ENCODE peak calls at places on chromosomes 1 and 21, in nine cellular contexts. G, Q, D, E, I, H, W, J and X are unnamed samples.

GRCh38 chr1:109757936-109758786 is 5.6 kb downstream of the EPS8L3 start:
- DNase-seq in G (no peak), Q (no peak), D (no peak), E (no peak), I (no peak), H (no peak), W (no peak), J (no peak), X (no peak)

GRCh38 chr1:244012232-244012631 is 38.9 kb upstream of the ZBTB18 start:
- DNase-seq in G (no peak), Q (no peak), D (peak; percentile 75), E (no peak), I (no peak), H (peak; percentile 71), W (no peak), J (peak; percentile 31), X (no peak)

GRCh38 chr1:225449261-225449660 is 21.4 kb upstream of the LBR start:
- DNase-seq in G (no peak), Q (no peak), D (no peak), E (peak; percentile 58), I (no peak), H (no peak), W (no peak), J (no peak), X (no peak)

GRCh38 chr21:32457360-32457840 is 44.9 kb downstream of the EVA1C start:
- DNase-seq in G (no peak), Q (no peak), D (peak; percentile 58), E (peak; percentile 72), I (no peak), H (no peak), W (no peak), J (no peak), X (no peak)

GRCh38 chr1:44829506-44830384 is 13.3 kb downstream of the PTCH2 start:
- DNase-seq in G (no peak), Q (no peak), D (no peak), E (no peak), I (no peak), H (no peak), W (no peak), J (no peak), X (no peak)

GRCh38 chr1:172070055-172070454 is 228.8 kb downstream of the DNM3 start:
- DNase-seq in G (no peak), Q (no peak), D (no peak), E (no peak), I (no peak), H (no peak), W (no peak), J (no peak), X (no peak)

GRCh38 chr1:61391730-61392129 is 309.4 kb downstream of the NFIA start:
- DNase-seq in G (no peak), Q (no peak), D (no peak), E (no peak), I (no peak), H (no peak), W (no peak), J (no peak), X (no peak)

GRCh38 chr1:216222302-216222701 is 200.9 kb downstream of the USH2A start:
- DNase-seq in G (peak; percentile 42), Q (no peak), D (no peak), E (no peak), I (no peak), H (no peak), W (no peak), J (no peak), X (no peak)

GRCh38 chr1:95118019-95118499 is 904 bp downstream of the TLCD4 start:
- DNase-seq in G (no peak), Q (no peak), D (no peak), E (no peak), I (no peak), H (peak; percentile 4), W (no peak), J (no peak), X (no peak)

GRCh38 chr1:200180821-200181220 is 153.3 kb downstream of the NR5A2 start:
- DNase-seq in G (peak; percentile 39), Q (no peak), D (peak; percentile 71), E (no peak), I (no peak), H (peak; percentile 38), W (peak; percentile 45), J (no peak), X (no peak)

GRCh38 chr1:23524716-23525401 is 6.2 kb downstream of the E2F2 start:
- DNase-seq in G (no peak), Q (peak; percentile 33), D (no peak), E (peak; percentile 65), I (no peak), H (no peak), W (no peak), J (peak; percentile 26), X (no peak)

GRCh38 chr21:43192501-43193081 is 23.8 kb downstream of the CRYAA start:
- DNase-seq in G (no peak), Q (no peak), D (no peak), E (no peak), I (no peak), H (no peak), W (no peak), J (no peak), X (peak; percentile 5)

GRCh38 chr21:31857096-31857495 is 15.7 kb upstream of the HUNK start:
- DNase-seq in G (no peak), Q (no peak), D (no peak), E (no peak), I (no peak), H (no peak), W (no peak), J (no peak), X (no peak)

DNA sequence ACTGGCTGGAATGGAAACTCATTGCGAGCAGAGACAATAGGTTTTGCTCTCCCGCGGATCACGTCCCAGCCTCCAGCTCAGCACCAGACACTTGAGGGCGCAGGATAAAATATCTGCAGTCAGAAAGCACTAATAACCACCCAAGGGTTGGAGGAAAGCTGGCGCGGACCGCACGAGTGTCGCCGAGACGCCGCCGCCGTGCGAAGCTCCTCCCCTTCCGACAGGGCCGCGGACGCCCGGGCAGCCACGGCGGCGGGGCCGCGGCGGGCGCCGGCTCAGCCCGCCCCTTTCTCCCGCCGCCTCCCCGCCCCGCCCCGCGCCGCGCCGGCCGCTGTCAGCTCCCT is at the start of gene CMPK1:
- DNase-seq in G (peak; percentile 72), Q (peak; percentile 75), D (peak; percentile 91), E (peak; percentile 84), I (peak; percentile 70), H (peak; percentile 85), W (peak; percentile 59), J (peak; percentile 93), X (no peak)
- TF ChIP-seq CTCF in G (no peak), Q (no peak), D (peak; percentile 16), E (no peak), I (no peak), H (peak; percentile 13), W (peak; percentile 26), J (no peak), X (peak; percentile 7)

DNA sequence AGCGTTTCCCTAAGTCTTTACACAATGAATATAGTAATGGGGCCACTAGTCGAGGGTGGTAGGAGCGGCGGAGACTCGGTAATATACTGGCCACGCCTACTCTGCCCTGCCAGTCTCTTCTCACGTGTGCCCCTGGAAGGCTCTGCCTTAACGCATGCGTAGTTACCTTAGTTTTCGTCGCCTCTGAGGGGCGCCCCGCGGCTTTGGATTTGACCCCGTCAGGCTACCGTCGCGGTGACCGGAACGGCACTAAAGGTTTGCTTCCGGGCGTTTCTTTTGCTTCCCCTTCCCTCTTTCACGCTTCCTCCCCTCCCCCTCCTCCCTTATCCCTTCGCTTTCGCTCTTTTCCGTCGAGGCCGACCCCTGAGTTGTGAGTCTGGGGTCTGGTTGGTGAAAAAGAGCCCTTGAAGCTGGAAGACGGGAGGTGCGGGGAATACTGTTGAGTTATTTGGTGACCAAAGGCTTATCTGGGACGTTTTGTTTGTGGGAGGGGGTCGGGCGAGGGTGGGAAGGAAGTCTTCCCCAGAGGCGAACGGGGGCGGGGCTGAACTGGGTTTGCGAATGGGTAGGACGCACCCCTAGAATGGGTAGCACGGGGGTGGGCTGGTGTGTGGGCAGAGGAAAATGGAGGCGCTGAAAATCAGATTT is at the start of gene SETDB1:
- DNase-seq in G (peak; percentile 91), Q (peak; percentile 79), D (peak; percentile 98), E (peak; percentile 95), I (peak; percentile 77), H (peak; percentile 96), W (peak; percentile 78), J (peak; percentile 95), X (peak; percentile 89)
- TF ChIP-seq CTCF in G (no peak), Q (no peak), D (no peak), E (no peak), I (no peak), H (no peak), W (no peak), J (no peak), X (peak; percentile 18)

DNA sequence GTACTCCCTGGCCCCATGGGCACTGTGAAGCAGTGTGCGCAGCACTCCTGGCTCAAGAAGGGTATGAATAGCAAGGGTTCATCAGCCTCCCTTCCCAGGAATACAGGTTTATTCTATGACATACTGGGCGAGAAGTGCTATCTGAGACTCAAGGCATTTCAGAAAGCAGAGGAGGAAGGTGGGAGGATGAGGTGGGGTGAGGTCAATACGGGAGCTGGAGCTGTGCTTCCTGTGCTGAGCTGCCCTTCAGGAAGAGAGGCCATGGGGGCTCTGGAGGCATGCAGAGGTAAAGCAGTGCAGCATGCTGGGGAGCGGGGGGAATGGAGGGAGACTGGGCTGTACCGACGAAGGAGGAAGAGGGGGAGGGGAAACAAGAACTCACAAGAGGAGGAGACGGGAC is 717.6 kb downstream of the PTPRU start:
- DNase-seq in G (no peak), Q (no peak), D (no peak), E (no peak), I (no peak), H (no peak), W (no peak), J (no peak), X (no peak)
- TF ChIP-seq CTCF in G (no peak), Q (no peak), D (no peak), E (no peak), I (no peak), H (no peak), W (no peak), J (no peak), X (no peak)

GRCh38 chr1:98398649-98399048 is 262.9 kb upstream of the SNX7 start:
- DNase-seq in G (no peak), Q (no peak), D (peak; percentile 38), E (no peak), I (no peak), H (peak; percentile 47), W (no peak), J (no peak), X (no peak)

GRCh38 chr1:98391175-98391574 is 270.3 kb upstream of the SNX7 start:
- DNase-seq in G (no peak), Q (no peak), D (no peak), E (no peak), I (no peak), H (no peak), W (no peak), J (no peak), X (no peak)

GRCh38 chr1:98398092-98398491 is 263.4 kb upstream of the SNX7 start:
- DNase-seq in G (no peak), Q (no peak), D (no peak), E (no peak), I (no peak), H (no peak), W (no peak), J (no peak), X (no peak)

GRCh38 chr1:98389809-98390208 is 271.7 kb upstream of the SNX7 start:
- DNase-seq in G (no peak), Q (no peak), D (peak; percentile 58), E (no peak), I (no peak), H (peak; percentile 87), W (peak; percentile 70), J (no peak), X (no peak)

GRCh38 chr1:98393719-98394118 is 267.8 kb upstream of the SNX7 start:
- DNase-seq in G (no peak), Q (no peak), D (no peak), E (no peak), I (no peak), H (no peak), W (no peak), J (no peak), X (no peak)
- TF ChIP-seq CTCF in G (no peak), Q (no peak), D (no peak), E (no peak), I (no peak), H (no peak), W (no peak), J (no peak), X (no peak)